ENCODE peak calls at places on chromosomes 11 and 22, in six cellular contexts. A, K, Z, Q, I and G are unnamed samples. For H3K4me1, the result is how much of the 10 kb centered on the place peaks cover.

GRCh38 chr11:134228625-134229024 is 4.2 kb downstream of the VPS26B start:
- DNase-seq in Q (peak), K (no peak), I (no peak), A (peak), Z (no peak), G (no peak)

GRCh38 chr22:38153821-38154562 is 27.6 kb downstream of the PLA2G6 start:
- DNase-seq in Z (no peak), I (no peak), Q (no peak), A (no peak), K (no peak), G (no peak)

GRCh38 chr11:34449013-34449412 is 10.3 kb downstream of the CAT start:
- DNase-seq in Z (no peak), A (peak), I (no peak), Q (no peak), K (no peak), G (no peak)

GRCh38 chr11:6433998-6434650 is 6.7 kb downstream of the HPX start:
- DNase-seq in I (no peak), Z (no peak), A (peak), K (no peak), Q (no peak), G (no peak)

GRCh38 chr11:127461575-127462344 is 461.2 kb upstream of the KIRREL3 start:
- DNase-seq in A (no peak), Q (no peak), I (peak), Z (no peak), K (no peak), G (no peak)

GRCh38 chr11:13110929-13111812 is 102.1 kb downstream of the RASSF10 start:
- DNase-seq in Q (no peak), K (no peak), I (no peak), Z (no peak), A (no peak), G (peak)

GRCh38 chr11:32390712-32391111 is 44.6 kb downstream of the WT1 start:
- DNase-seq in I (no peak), K (no peak), Q (no peak), Z (no peak), A (no peak), G (no peak)

GRCh38 chr22:31646186-31647019 is 15.6 kb downstream of the PISD start:
- DNase-seq in A (no peak), Q (no peak), I (no peak), Z (no peak), K (no peak), G (no peak)

GRCh38 chr22:23110922-23111527 is 30.8 kb downstream of the RSPH14 start:
- DNase-seq in Z (no peak), K (no peak), Q (no peak), I (no peak), A (no peak), G (no peak)

GRCh38 chr11:75797796-75798195 is 17.2 kb upstream of the UVRAG start:
- DNase-seq in I (no peak), Z (no peak), K (no peak), Q (no peak), A (no peak), G (no peak)

GRCh38 chr22:41939981-41940852 is 6.7 kb downstream of the CENPM start:
- DNase-seq in I (no peak), A (peak), K (no peak), Z (no peak), Q (peak), G (no peak)

GRCh38 chr22:26406118-26406517 is 22.9 kb upstream of the ASPHD2 start:
- DNase-seq in Q (no peak), I (no peak), Z (no peak), K (no peak), A (no peak), G (no peak)

GRCh38 chr11:10490398-10491232 is 35.6 kb downstream of the AMPD3 start:
- DNase-seq in I (peak), Z (peak), K (no peak), Q (no peak), A (no peak), G (peak)

GRCh38 chr11:45178890-45179663 is 32.6 kb downstream of the PRDM11 start:
- DNase-seq in K (no peak), Q (no peak), Z (no peak), I (no peak), A (no peak), G (no peak)

GRCh38 chr11:61362542-61362875 is 335 bp downstream of the TMEM138 start:
- DNase-seq in A (peak), Q (peak), Z (no peak), K (no peak), I (no peak), G (no peak)

GRCh38 chr11:68983816-68984215 is 3.0 kb upstream of the MRGPRD start:
- DNase-seq in A (no peak), K (no peak), I (no peak), Q (no peak), Z (no peak), G (no peak)

GRCh38 chr11:30281476-30282288 is 41.2 kb upstream of the ARL14EP start:
- DNase-seq in Z (no peak), Q (no peak), I (no peak), A (no peak), K (no peak), G (no peak)

GRCh38 chr11:99277281-99277680 is 256.5 kb downstream of the CNTN5 start:
- DNase-seq in Z (no peak), A (no peak), I (peak), K (no peak), Q (no peak), G (no peak)

GRCh38 chr11:13061294-13061990 is 52.3 kb downstream of the RASSF10 start:
- DNase-seq in A (no peak), Q (no peak), K (no peak), Z (no peak), I (no peak), G (no peak)

GRCh38 chr22:45686004-45686403 is 14.4 kb downstream of the ATXN10 start:
- DNase-seq in A (no peak), Q (no peak), K (no peak), I (no peak), Z (no peak), G (no peak)

GRCh38 chr22:23393721-23394320 is 186.3 kb downstream of the IGLL1 start:
- DNase-seq in K (no peak), Q (no peak), I (no peak), A (no peak), Z (no peak), G (no peak)

GRCh38 chr11:129324533-129325175 is 51.0 kb upstream of the BARX2 start:
- DNase-seq in K (no peak), Q (no peak), I (no peak), Z (peak), A (no peak), G (peak)

DNA sequence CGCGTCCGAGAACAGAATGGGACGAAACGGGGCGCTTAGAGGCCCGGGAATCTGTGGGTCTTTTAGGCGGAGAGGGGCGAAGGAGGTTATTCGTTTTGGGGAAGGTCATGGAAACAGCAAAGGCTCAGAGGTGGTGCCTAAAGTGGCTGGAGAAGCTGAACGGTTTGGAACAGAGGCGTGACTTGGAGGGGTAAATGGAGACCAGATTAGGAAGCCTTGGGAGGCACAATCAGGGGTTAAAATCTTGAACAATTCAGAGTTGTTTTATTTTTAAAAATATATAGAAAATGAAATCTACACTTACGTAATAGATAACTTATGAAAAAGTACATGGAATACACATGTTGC is 247 bp upstream of the PLAAT5 start:
- DNase-seq in Q (no peak), Z (no peak), A (no peak), I (no peak), K (no peak), G (no peak)
- H3K4me3 ChIP-seq in Q (no peak), Z (peak), A (no peak), I (peak), K (peak), G (peak)

GRCh38 chr11:77593883-77594282 is 4.1 kb downstream of the AQP11 start:
- DNase-seq in Q (no peak), K (no peak), Z (no peak), I (no peak), A (no peak), G (no peak)

GRCh38 chr11:77589181-77589520 is 602 bp upstream of the AQP11 start:
- DNase-seq in K (no peak), I (no peak), Z (no peak), A (no peak), Q (no peak), G (no peak)

GRCh38 chr11:77589521-77590193 is at the start of gene AQP11:
- DNase-seq in I (peak), K (peak), Z (peak), Q (peak), A (no peak), G (peak)

GRCh38 chr11:77590194-77590591 is 440 bp downstream of the AQP11 start:
- DNase-seq in I (peak), Q (no peak), A (no peak), K (peak), Z (no peak), G (peak)

GRCh38 chr11:77592727-77593126 is 3.0 kb downstream of the AQP11 start:
- DNase-seq in Q (no peak), I (no peak), K (no peak), A (no peak), Z (no peak), G (no peak)
- H3K4me1 ChIP-seq in Q (under half), I (under half), K (under half), A (under half), Z (under half), G (under half)

DNA sequence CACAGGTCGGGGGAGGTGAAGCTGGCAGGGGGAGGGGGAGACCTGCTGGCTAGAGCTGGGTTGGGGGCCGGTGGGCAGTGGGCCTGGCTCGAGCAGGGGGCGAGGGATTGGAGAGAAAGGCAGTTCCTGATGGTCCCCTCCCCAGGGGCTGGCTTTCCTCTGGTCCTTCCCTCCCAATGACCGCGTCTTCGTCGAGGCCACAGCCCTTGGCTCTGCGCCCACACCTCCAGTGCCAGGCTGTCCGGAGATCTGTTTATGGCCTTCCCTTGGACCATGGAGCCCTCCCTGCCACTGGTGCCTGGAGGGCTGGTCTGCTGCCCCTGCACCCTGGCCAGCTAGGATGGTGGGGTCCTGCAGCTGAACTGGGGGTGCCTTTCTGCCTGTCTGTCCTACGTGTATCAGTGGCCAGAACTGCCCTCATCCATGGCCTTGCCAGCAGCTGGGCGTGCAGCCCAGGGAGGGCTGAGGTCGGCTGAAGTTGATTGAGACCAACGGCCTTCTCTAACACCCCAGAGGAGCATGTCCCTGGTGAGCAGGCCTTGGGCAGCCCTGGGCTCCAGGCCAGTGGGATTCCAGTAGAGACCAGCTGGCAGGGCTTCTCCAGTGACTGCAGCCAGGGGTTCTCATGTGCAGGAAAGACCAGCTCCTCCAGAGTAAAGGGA is 12.3 kb downstream of the TANGO2 start:
- DNase-seq in A (no peak), Z (peak), K (no peak), Q (no peak), I (no peak), G (peak)
- H3K4me3 ChIP-seq in A (no peak), Z (no peak), K (no peak), Q (no peak), I (no peak), G (no peak)

DNA sequence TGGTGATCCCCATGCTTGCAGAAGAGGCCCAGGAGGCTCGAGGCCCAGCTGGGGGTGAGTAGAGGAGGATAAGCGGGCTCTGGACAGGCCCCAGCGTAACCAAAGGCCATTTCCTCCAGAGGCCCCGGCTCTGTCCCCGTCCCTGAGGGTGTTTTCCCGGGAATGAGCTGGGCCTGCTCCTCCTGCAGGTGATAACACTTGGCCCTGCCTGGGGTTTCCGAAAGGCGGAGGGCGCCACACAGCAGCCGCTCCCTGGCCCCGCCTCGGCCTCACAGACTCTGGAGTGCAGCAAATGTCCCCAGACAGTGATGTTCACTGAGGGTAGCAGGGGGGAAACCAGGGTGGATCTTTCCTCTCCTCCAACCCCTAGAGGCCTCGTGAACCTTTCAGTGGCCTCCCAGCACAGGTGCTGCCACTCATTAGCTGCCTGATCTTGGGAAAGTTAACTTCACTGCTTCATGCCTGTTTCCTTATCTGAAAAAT is 10.5 kb upstream of the MGAT3 start:
- DNase-seq in K (no peak), A (peak), Q (no peak), Z (no peak), I (no peak), G (no peak)
- H3K4me1 ChIP-seq in K (under half), A (half or more), Q (under half), Z (under half), I (under half), G (under half)

GRCh38 chr22:50262460-50262911 is 1.0 kb upstream of the MAPK12 start:
- DNase-seq in I (no peak), Q (no peak), Z (no peak), K (no peak), A (peak), G (no peak)
- H3K4me3 ChIP-seq in I (no peak), Q (no peak), Z (peak), K (no peak), A (peak), G (peak)

DNA sequence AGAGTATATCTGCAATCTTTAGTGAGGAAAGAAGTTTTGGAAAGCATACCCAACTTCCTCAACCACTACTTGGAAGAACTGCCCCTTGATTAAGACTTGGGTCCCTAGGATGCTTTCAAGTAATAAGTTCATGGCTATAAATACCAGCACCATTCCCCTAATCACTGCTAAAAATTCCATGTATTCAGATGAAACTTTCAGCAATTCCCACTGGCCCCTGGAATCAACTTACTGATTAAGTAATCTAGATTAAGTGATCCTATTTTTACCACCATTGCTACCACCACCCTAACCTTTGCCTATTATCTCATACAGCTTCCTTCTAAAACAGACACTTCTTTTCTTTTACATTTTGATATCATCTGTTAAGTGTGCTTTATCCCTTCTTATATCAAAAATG is 10.5 kb downstream of the PICALM start:
- DNase-seq in A (no peak), I (no peak), Q (no peak), K (no peak), Z (no peak), G (no peak)
- H3K4me1 ChIP-seq in A (under half), I (under half), Q (half or more), K (under half), Z (half or more), G (half or more)

GRCh38 chr11:8321876-8322275 is 58.2 kb upstream of the LMO1 start:
- DNase-seq in K (no peak), A (no peak), Z (no peak), I (no peak), Q (no peak), G (no peak)
- H3K4me3 ChIP-seq in K (no peak), A (no peak), Z (no peak), I (no peak), Q (no peak), G (no peak)

DNA sequence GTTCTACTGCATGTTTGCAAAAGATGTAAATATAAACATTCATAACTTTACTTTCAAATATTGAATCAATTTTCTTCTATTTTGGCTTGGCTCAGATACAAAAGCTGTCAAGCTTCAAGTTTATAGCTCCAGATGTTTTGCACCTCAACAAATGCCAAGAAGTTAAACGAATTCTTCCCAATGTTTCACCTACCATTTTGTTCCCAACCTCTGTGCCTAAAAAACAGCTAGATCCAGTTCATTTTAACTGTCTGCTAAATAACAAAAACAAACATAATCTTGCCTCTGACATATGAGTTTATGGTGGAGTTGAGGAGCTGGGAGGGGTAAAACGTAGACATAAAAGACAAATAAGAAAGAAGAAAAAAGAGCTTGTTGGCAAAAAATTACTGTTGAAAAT is 76.4 kb downstream of the RAB30 start:
- DNase-seq in I (no peak), Q (no peak), A (no peak), K (no peak), Z (no peak), G (no peak)
- H3K4me1 ChIP-seq in I (under half), Q (under half), A (under half), K (under half), Z (half or more), G (half or more)

GRCh38 chr11:2994336-2994730 is 2.2 kb upstream of the NAP1L4 start:
- DNase-seq in A (no peak), Q (no peak), I (no peak), K (no peak), Z (no peak), G (no peak)
- H3K4me3 ChIP-seq in A (no peak), Q (no peak), I (no peak), K (no peak), Z (no peak), G (no peak)